ENCODE peak calls at places on chromosomes 1 and 21, in ten cellular contexts. S is DND-41, T is foreskin fibroblast, X is fibroblast of lung, G is epithelial cell of proximal tubule, I is upper lobe of right lung, A is mammary epithelial cell, F is GM23338, C is BJ, Z is body of pancreas. H is an unnamed sample.

GRCh38 chr1:17136936-17137335 is 17.7 kb upstream of the PADI2 start:
- DNase-seq in C (no peak), G (no peak), F (no peak), S (no peak), T (no peak), Z (no peak), X (no peak), A (no peak), I (no peak), H (no peak)

GRCh38 chr1:23632479-23633160 is 59.0 kb upstream of the RPL11 start:
- DNase-seq in G (no peak), F (no peak), S (no peak), X (no peak), Z (no peak), A (no peak), I (no peak), T (no peak), C (no peak), H (no peak)

GRCh38 chr1:91828007-91828321 is 58.0 kb downstream of the TGFBR3 start:
- DNase-seq in Z (no peak), I (no peak), A (no peak), F (no peak), G (no peak), T (no peak), C (no peak), X (no peak), S (no peak), H (no peak)

GRCh38 chr1:202656057-202656456 is 54.2 kb downstream of the SYT2 start:
- DNase-seq in G (no peak), S (no peak), X (no peak), I (no peak), F (peak), C (no peak), A (no peak), T (no peak), Z (no peak), H (no peak)

GRCh38 chr21:36321325-36322082 is 1.5 kb downstream of the MORC3 start:
- DNase-seq in S (peak), T (no peak), Z (peak), G (no peak), F (peak), A (peak), C (no peak), X (peak), I (no peak), H (peak)

GRCh38 chr1:205430631-205431305 is 8.9 kb upstream of the LEMD1 start:
- DNase-seq in Z (peak), I (peak), X (peak), F (peak), C (no peak), T (no peak), A (no peak), S (peak), G (no peak), H (no peak)

GRCh38 chr1:58456470-58456869 is 90.1 kb downstream of the OMA1 start:
- DNase-seq in A (no peak), X (peak), T (no peak), F (no peak), S (no peak), Z (no peak), G (no peak), I (no peak), C (no peak), H (peak)

GRCh38 chr1:205693421-205693991 is 13.2 kb upstream of the SLC45A3 start:
- DNase-seq in A (no peak), S (no peak), Z (no peak), I (no peak), C (no peak), X (no peak), F (no peak), T (no peak), G (no peak), H (no peak)

GRCh38 chr1:24126023-24126671 is 14.2 kb upstream of the MYOM3 start:
- DNase-seq in Z (no peak), S (no peak), I (peak), C (no peak), T (peak), G (no peak), A (no peak), F (no peak), X (peak), H (no peak)

GRCh38 chr1:160521554-160521953 is 1.5 kb downstream of the SLAMF6 start:
- DNase-seq in I (no peak), T (no peak), G (no peak), X (no peak), A (no peak), S (no peak), Z (no peak), F (no peak), C (no peak), H (no peak)
- H3K4me3 ChIP-seq in I (peak), T (no peak), G (no peak), X (no peak), A (no peak), S (no peak), Z (no peak), F (no peak), C (no peak), H (no peak)

DNA sequence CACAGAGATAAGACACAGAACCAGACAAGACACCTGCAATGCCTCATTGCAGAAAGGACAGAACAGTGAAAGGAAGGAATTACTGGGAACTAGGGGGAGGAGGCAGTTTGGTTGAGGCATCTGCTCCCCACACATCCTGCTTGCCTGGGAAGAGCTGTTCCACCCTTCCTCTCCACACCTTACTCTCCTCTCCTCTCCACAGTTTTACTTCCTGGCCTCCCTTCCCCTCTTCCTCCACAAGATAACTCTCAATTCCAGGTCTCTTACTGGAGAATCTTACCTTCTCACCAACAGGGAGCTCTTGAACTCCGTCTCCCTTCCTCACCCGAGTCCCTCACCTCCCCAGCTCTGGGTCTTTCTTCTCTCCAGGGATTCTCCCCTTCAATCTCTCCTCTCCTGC is 2.1 kb downstream of the ELOVL1 start:
- DNase-seq in T (no peak), C (no peak), A (no peak), F (no peak), G (no peak), X (no peak), Z (no peak), S (no peak), I (no peak), H (no peak)
- H3K4me3 ChIP-seq in T (no peak), C (no peak), A (peak), F (peak), G (peak), X (no peak), Z (no peak), S (no peak), I (no peak), H (no peak)

GRCh38 chr1:12055259-12055658 is 7.8 kb upstream of the TNFRSF8 start:
- DNase-seq in A (no peak), I (no peak), X (no peak), T (no peak), C (no peak), F (no peak), Z (no peak), G (no peak), S (no peak), H (no peak)

GRCh38 chr1:12057382-12057781 is 5.7 kb upstream of the TNFRSF8 start:
- DNase-seq in A (peak), I (no peak), G (no peak), X (no peak), S (no peak), C (no peak), T (no peak), Z (no peak), F (no peak), H (no peak)

GRCh38 chr1:12057940-12058687 is 5.0 kb upstream of the TNFRSF8 start:
- DNase-seq in Z (no peak), A (no peak), C (no peak), X (no peak), G (no peak), T (no peak), S (no peak), I (no peak), F (no peak), H (no peak)

GRCh38 chr1:12053752-12054548 is 9.2 kb upstream of the TNFRSF8 start:
- DNase-seq in C (no peak), F (no peak), X (no peak), Z (no peak), I (no peak), S (no peak), T (no peak), G (no peak), A (peak), H (no peak)

GRCh38 chr1:12056331-12056841 is 6.7 kb upstream of the TNFRSF8 start:
- DNase-seq in I (no peak), T (no peak), F (no peak), Z (no peak), G (no peak), X (peak), A (peak), C (no peak), S (no peak), H (no peak)
- H3K4me3 ChIP-seq in I (no peak), T (no peak), F (no peak), Z (no peak), G (no peak), X (no peak), A (no peak), C (no peak), S (no peak), H (no peak)

GRCh38 chr21:14527690-14528652 is 18.1 kb downstream of the SAMSN1 start:
- DNase-seq in I (no peak), T (no peak), A (no peak), F (no peak), X (no peak), Z (no peak), S (no peak), G (no peak), C (no peak), H (no peak)
- H3K4me3 ChIP-seq in I (no peak), T (no peak), A (no peak), F (no peak), X (no peak), Z (no peak), S (no peak), G (no peak), C (no peak), H (no peak)

DNA sequence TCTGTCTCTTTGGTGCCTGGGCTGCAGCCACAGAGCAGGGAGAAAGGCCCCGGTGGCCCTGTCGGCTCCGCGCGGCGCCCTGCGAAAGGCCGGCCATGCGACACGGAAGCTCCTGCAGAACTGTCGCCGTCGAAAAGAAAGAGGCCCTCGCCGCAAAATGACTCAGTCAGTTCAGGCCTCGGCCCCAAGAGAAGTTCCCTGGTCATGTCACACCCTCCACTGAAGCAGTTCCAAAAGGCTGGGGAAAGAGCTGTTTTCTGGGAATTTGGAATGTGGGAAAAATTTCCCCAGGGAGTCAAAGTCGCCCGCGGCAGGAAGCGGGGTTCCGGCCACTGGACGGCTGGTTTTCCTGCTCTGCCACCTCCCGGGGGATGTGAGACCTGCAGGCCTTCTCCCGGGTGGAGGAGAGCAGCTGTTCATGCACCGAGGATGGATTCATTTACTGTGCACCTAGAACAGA is 115.8 kb upstream of the ZNF678 start:
- DNase-seq in T (peak), A (no peak), I (peak), F (peak), G (no peak), Z (no peak), X (peak), S (no peak), C (no peak), H (no peak)
- H3K4me3 ChIP-seq in T (no peak), A (no peak), I (peak), F (peak), G (peak), Z (no peak), X (no peak), S (no peak), C (no peak), H (no peak)

GRCh38 chr21:27062441-27062840 is 95.6 kb upstream of the ADAMTS5 start:
- DNase-seq in X (no peak), G (no peak), F (no peak), S (no peak), C (no peak), A (no peak), I (no peak), T (no peak), Z (no peak), H (no peak)
- H3K4me3 ChIP-seq in X (no peak), G (no peak), F (no peak), S (no peak), C (no peak), A (no peak), I (no peak), T (no peak), Z (no peak), H (no peak)

GRCh38 chr21:33976980-33977720 is 61.5 kb upstream of the ATP5PO start:
- DNase-seq in F (no peak), C (no peak), Z (no peak), I (no peak), X (no peak), G (no peak), A (no peak), S (peak), T (no peak), H (peak)

GRCh38 chr21:33974513-33975468 is 59.2 kb upstream of the ATP5PO start:
- DNase-seq in X (no peak), Z (no peak), C (no peak), S (no peak), G (no peak), T (no peak), A (no peak), F (no peak), I (no peak), H (no peak)

GRCh38 chr21:33977721-33978369 is 62.2 kb upstream of the ATP5PO start:
- DNase-seq in G (no peak), I (no peak), T (no peak), Z (no peak), A (no peak), X (no peak), C (no peak), S (no peak), F (no peak), H (no peak)

GRCh38 chr21:33975548-33976081 is 60.0 kb upstream of the ATP5PO start:
- DNase-seq in A (peak), S (peak), F (no peak), I (no peak), X (peak), G (no peak), C (no peak), T (no peak), Z (no peak), H (no peak)

DNA sequence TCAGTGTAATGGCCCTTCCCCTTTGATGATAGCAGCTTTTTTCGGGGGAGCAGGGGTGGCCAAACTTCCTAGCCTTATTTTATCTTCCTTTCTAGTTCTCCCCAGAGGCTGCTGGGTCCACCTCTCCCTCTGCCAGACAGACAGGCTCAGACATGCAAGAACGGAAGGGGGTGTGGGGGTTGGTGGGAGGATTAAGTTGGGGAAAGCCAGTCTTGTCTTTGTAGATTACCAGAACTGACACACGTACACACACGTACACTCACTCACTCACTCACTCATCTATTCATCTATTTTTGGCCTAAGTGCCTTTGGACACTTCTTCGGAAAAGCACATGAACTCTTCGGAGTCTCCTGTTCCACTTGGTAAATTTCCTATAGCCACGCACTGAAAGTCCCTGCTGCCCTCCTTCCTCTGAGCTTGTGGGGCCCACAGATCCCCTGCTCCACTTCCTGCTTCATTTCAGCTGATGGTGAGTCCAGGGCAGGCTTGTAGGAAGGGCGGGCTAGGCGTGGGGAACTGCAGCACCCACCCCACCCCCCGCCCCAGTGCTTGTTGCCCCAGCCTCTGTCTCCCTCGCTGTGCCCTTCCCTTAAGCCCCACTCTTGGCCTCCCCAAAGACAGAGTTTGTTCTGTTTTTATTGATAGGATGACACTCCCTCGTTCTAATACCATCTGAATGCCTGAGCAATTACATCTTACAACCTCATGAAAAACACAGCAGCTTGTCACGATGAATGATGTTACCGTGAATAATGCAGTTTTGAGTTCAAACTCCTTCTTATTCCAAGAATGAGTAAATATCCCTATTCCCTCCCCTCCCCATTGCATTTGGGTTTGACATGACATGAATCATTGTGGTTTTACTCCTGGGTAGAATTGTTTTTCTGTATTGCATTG is 60.7 kb upstream of the ATP5PO start:
- DNase-seq in C (peak), X (peak), T (peak), A (peak), S (peak), Z (no peak), F (peak), I (no peak), G (peak), H (peak)
- H3K4me3 ChIP-seq in C (no peak), X (no peak), T (no peak), A (peak), S (no peak), Z (no peak), F (no peak), I (no peak), G (no peak), H (peak)

GRCh38 chr1:66003690-66004089 is 211.0 kb downstream of the PDE4B start:
- DNase-seq in F (peak), T (no peak), G (no peak), Z (no peak), X (no peak), A (no peak), S (no peak), I (no peak), C (no peak), H (no peak)

GRCh38 chr1:65997693-65998092 is 205.0 kb downstream of the PDE4B start:
- DNase-seq in I (no peak), S (no peak), T (no peak), X (no peak), Z (no peak), A (no peak), C (no peak), F (no peak), G (peak), H (no peak)

GRCh38 chr1:65998763-65999583 is 206.3 kb downstream of the PDE4B start:
- DNase-seq in A (no peak), C (no peak), S (no peak), I (no peak), Z (no peak), G (no peak), X (no peak), F (no peak), T (no peak), H (no peak)

GRCh38 chr1:65995928-65996327 is 203.2 kb downstream of the PDE4B start:
- DNase-seq in I (no peak), A (no peak), T (no peak), S (no peak), X (no peak), C (no peak), F (no peak), Z (no peak), G (no peak), H (no peak)

GRCh38 chr1:66000033-66000637 is 207.4 kb downstream of the PDE4B start:
- DNase-seq in G (no peak), X (no peak), A (no peak), I (no peak), T (no peak), S (no peak), Z (no peak), C (no peak), F (no peak), H (no peak)
- H3K4me3 ChIP-seq in G (no peak), X (no peak), A (no peak), I (no peak), T (no peak), S (no peak), Z (no peak), C (no peak), F (no peak), H (no peak)

DNA sequence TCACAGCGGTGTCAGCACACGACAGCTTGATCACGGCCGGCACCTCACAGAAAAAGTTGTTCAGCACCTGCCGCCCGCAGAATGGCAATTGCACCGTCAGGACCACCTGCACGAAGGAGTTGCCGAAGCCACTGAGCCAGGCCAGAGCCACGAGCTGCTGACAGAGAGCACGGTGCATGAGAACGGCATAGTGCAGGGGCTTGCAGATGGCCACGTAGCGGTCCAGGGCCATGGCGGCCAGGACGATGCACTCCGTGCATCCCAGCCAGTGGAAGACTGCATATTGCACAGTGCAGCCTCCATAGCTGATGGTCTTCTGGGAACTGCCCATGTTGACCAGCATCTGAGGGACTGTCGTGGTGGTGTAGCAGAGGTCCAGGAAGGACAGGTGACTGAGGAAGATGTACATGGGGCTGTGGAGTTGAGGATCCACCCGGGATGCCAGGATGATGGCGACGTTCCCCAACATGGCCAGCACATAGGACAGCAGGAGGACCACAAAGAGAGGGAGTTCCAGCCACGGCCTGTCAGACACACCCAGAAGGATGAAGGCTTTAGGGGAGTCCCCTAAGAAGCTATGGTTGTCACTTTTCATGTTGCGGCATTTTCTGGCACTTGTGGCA is 6.4 kb downstream of the OR2B11 start:
- DNase-seq in I (no peak), G (no peak), S (no peak), X (no peak), Z (no peak), C (no peak), A (no peak), F (no peak), T (no peak), H (no peak)
- H3K4me3 ChIP-seq in I (no peak), G (no peak), S (no peak), X (no peak), Z (no peak), C (no peak), A (no peak), F (no peak), T (no peak), H (no peak)

DNA sequence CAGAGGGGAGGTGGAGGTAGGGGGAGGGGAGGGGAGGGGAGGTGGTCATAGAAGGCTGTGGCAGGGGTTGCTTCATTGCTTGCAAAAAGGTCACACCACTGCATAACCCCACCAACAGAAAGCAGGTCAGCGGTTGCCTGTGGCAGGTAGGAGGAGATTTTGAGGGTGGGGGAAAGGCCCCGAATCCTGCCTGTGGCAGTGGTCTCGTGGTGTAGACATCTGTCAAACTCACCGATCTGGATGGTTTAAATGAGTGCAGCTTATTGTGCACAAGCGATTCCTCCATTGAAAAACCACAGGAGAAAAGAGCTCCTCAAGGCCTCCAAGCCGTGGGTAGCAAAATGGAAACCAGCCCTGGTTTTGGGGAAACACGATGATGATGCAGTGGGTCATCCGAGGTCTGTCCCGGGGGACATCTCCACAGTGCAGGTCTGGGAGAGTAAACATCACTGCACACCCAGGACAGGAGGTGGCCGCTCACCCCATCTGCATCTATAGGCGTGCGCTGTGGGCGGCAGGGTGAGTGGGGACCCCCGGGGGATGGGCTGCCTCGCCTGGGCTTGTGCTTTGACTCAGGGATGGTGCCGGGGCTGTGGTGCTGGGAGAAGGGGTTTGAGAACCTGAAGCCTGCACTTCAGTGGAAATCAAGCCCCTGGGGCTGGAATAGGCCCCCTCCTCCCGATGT is 112.3 kb downstream of the CRYAA start:
- DNase-seq in T (no peak), Z (no peak), C (no peak), F (no peak), G (no peak), S (no peak), I (peak), A (no peak), X (no peak), H (no peak)
- H3K4me3 ChIP-seq in T (no peak), Z (no peak), C (no peak), F (no peak), G (no peak), S (no peak), I (no peak), A (no peak), X (no peak), H (no peak)

H was measured in retinal pigment epithelial cell.